ENCODE peak calls at places on chromosomes 7 and 10, in five cellular contexts. N is GM10248; E is WTC11; P is CD4-positive, alpha-beta T cell; G is Calu3. J is an unnamed sample.

GRCh38 chr7:132141109-132141508 is 435.2 kb downstream of the PLXNA4 start:
- DNase-seq in N (no peak), G (no peak), P (no peak), E (no peak), J (no peak)

GRCh38 chr10:35424680-35425285 is 88.5 kb downstream of the CCNY start:
- DNase-seq in E (no peak), N (no peak), G (no peak), P (no peak), J (no peak)

GRCh38 chr10:84026821-84027257 is 112.5 kb upstream of the GHITM start:
- DNase-seq in G (peak), P (no peak), N (peak), E (peak), J (peak)

GRCh38 chr7:115232041-115232440 is 310.1 kb downstream of the MDFIC start:
- DNase-seq in E (no peak), N (no peak), P (no peak), G (no peak), J (no peak)

GRCh38 chr7:27899601-27900000 is 159.6 kb downstream of the TAX1BP1 start:
- DNase-seq in E (no peak), G (no peak), N (no peak), P (no peak), J (no peak)

GRCh38 chr10:129765664-129766550 is 198.2 kb downstream of the EBF3 start:
- DNase-seq in P (no peak), G (no peak), E (peak), N (no peak), J (no peak)

GRCh38 chr10:110843031-110843430 is 28.7 kb upstream of the PDCD4 start:
- DNase-seq in E (no peak), G (no peak), N (peak), P (peak), J (no peak)

GRCh38 chr10:44851413-44851812 is 59.7 kb upstream of the TMEM72 start:
- DNase-seq in E (no peak), G (no peak), P (no peak), N (no peak), J (no peak)

GRCh38 chr10:28845009-28845682 is 167.8 kb downstream of the BAMBI start:
- DNase-seq in N (no peak), E (no peak), G (no peak), P (no peak), J (no peak)

GRCh38 chr10:87960230-87960629 is 96.8 kb downstream of the PTEN start:
- DNase-seq in G (no peak), E (no peak), P (no peak), N (no peak), J (no peak)

GRCh38 chr10:111076682-111077661 is at the start of gene ADRA2A:
- DNase-seq in N (peak), G (peak), P (no peak), E (peak), J (peak)

GRCh38 chr10:98673156-98673765 is 226.5 kb upstream of the HPS1 start:
- DNase-seq in E (no peak), G (no peak), P (no peak), N (no peak), J (no peak)

GRCh38 chr10:102247724-102248123 is 2.4 kb downstream of the GBF1 start:
- DNase-seq in P (no peak), G (no peak), N (no peak), E (no peak), J (no peak)

GRCh38 chr10:104150206-104150605 is 28.2 kb downstream of the SFR1 start:
- DNase-seq in N (no peak), P (no peak), G (no peak), E (no peak), J (no peak)

GRCh38 chr7:47571355-47572100 is 10.4 kb downstream of the TNS3 start:
- DNase-seq in N (no peak), E (no peak), G (peak), P (no peak), J (no peak)

GRCh38 chr7:4189151-4189570 is 492.9 kb upstream of the FOXK1 start:
- DNase-seq in N (no peak), G (peak), E (no peak), P (no peak), J (no peak)

GRCh38 chr7:111560773-111561658 is 1.3 kb downstream of the IMMP2L start:
- DNase-seq in E (no peak), G (peak), P (no peak), N (no peak), J (no peak)

GRCh38 chr7:111029574-111030357 is 61.2 kb upstream of the LRRN3 start:
- DNase-seq in P (no peak), E (no peak), G (no peak), N (no peak), J (no peak)

GRCh38 chr10:121459765-121460453 is 138.3 kb downstream of the FGFR2 start:
- DNase-seq in N (no peak), G (no peak), P (no peak), E (peak), J (no peak)

GRCh38 chr10:131207584-131208532 is 103.7 kb downstream of the TCERG1L start:
- DNase-seq in N (no peak), E (no peak), G (no peak), P (no peak), J (no peak)

GRCh38 chr7:8481752-8482446 is 48.5 kb downstream of the NXPH1 start:
- DNase-seq in P (no peak), G (no peak), E (peak), N (no peak), J (no peak)

GRCh38 chr7:45027774-45028114 is 27.7 kb downstream of the CCM2 start:
- DNase-seq in E (no peak), P (no peak), N (no peak), G (no peak), J (no peak)

GRCh38 chr10:43195557-43195956 is 57.3 kb downstream of the CSGALNACT2 start:
- DNase-seq in P (no peak), E (no peak), N (no peak), G (no peak), J (no peak)

GRCh38 chr7:110909102-110909501 is 181.8 kb upstream of the LRRN3 start:
- DNase-seq in N (no peak), G (no peak), P (no peak), E (no peak), J (no peak)

GRCh38 chr7:47535704-47536628 is 45.9 kb downstream of the TNS3 start:
- DNase-seq in G (no peak), P (no peak), N (no peak), E (no peak), J (no peak)

DNA sequence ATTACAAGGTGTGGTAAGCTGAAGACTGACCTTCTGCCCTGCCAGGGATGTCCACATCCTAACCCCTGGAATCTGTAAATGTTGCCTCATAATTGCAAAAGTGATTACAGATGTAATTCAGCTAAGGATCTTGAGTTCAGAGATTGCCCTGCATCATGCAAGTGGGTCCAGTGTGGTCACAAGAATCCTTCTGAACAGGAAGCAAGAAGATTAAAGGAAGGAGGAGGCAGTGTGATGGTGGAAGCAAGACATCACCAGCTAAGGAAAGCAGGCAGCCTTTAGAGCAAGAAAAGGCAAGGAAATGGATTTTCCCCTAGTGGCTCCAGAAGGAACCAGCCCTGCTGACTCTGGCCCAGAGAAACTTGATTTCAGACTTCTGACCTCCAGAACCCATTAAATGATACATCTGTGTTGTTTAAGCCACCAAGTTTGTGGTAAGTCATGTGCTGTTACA is 78.1 kb downstream of the USP6NL start:
- DNase-seq in E (no peak), N (no peak), P (no peak), G (peak), J (peak)
- TF ChIP-seq CTCF in E (peak), N (no peak), P (no peak), G (peak), J (peak)

DNA sequence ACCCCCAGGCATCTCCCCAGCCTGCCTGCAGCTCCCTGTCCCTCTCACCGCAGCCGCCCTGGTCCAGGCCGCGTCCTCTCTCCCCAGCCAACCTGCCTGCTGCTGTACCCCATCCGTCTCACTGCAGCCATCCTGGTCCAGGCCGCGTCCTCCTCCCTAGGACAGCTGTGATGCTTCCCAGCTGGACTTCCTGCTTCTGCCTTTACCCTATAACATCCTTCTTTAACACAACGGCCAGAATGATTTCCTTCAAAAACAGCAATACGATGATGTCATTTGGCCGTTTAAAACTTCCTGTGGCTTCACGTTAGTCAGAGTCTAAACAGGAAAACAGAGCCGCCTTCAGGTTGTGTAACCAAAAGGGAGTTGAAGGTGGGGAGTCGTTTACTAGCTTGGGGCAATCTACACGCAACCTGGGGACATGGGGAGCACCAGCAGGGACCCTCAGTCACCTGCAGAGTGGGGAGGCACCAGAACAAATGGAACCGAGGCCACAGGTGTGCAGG is 32.2 kb upstream of the ZFAND2A start:
- DNase-seq in G (no peak), N (no peak), E (no peak), P (no peak), J (peak)
- TF ChIP-seq CTCF in G (no peak), N (no peak), E (no peak), P (no peak), J (no peak)

DNA sequence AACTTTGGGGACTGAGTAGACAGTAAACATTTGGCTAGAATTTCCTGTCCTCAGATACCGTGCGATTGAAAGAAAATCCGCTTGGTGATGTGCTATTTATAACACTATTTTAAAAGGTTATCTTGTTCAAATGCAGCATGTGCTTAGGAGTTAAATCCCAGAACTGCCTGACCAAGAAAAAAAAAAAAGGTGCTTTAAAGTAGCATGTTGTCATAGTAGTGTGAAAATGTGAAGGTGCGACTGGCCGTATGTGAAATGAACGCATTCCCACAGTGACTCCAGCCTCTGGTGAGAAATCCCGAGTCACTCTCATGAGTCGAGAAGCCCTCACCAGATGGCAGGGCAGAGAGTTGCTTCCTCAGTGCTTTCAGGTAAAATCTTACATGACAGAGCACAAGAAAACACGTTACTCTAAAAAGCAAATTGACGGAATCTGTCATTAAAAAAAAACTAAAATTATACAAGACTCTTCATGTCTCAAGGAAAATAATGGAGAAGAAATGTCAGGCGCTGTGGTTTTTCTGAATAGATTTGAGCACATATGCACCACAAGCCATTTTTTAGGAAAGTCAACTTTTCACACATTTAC is 18.4 kb upstream of the KLF6 start:
- DNase-seq in E (no peak), P (no peak), N (no peak), G (no peak), J (no peak)
- TF ChIP-seq CTCF in E (no peak), P (no peak), N (no peak), G (no peak), J (no peak)

DNA sequence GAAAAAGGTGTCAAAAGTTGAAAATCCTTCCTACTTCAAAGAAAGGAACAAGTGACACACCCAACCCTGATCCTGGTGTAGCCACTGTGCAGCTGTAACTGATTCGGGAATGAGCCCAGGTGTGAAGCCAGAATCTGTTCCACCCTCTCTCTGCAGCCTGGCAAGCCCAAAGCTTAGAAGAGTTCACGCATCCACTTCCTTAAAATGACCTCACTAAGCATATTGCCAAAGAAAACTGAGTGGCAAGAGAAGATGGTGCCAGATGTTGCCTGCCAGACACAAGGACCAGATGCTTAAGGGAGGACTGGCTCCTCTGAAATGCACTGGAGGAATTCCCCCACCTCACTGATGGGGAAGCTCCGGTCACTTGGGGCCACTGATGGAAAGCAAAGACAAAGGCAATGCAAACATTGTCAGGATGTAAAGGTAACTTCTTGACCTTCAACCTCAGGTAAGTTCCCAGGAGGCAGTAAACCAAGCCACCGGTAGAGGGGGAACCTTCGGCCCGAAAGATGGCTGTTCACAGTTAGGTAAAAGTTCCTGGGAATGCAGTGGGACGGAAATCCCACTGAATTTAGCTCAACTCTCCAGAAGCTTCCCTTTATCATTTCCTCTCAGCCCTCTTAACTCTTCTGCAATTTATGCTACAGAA is 554.9 kb downstream of the KCNMA1 start:
- DNase-seq in E (peak), N (no peak), P (no peak), G (peak), J (peak)
- TF ChIP-seq CTCF in E (peak), N (no peak), P (no peak), G (peak), J (peak)